ENCODE peak calls at places on chromosomes 16 and 17, in seven cellular contexts. D, X, Q, I, B, N and L are unnamed samples.

GRCh38 chr16:82300374-82300936 is 130.4 kb upstream of the MPHOSPH6 start:
- DNase-seq in D (no peak), X (no peak), Q (no peak), I (no peak), B (no peak), N (no peak), L (no peak)

GRCh38 chr17:47280072-47280811 is 26.6 kb downstream of the ITGB3 start:
- DNase-seq in D (no peak), X (no peak), Q (no peak), I (no peak), B (no peak), N (no peak), L (peak)

GRCh38 chr16:57091990-57092785 is at the start of gene CPNE2:
- DNase-seq in D (peak), X (peak), Q (peak), I (no peak), B (peak), N (peak), L (peak)

GRCh38 chr16:77584205-77584859 is 138.0 kb upstream of the NUDT7 start:
- DNase-seq in D (peak), X (peak), Q (peak), I (peak), B (peak), N (peak), L (peak)

GRCh38 chr16:77938913-77939312 is 83.4 kb upstream of the CLEC3A start:
- DNase-seq in D (no peak), X (no peak), Q (no peak), I (no peak), B (no peak), N (no peak), L (no peak)

GRCh38 chr16:23901178-23902131 is 65.7 kb downstream of the PRKCB start:
- DNase-seq in D (peak), X (no peak), Q (no peak), I (no peak), B (no peak), N (no peak), L (no peak)

GRCh38 chr17:44004761-44005526 is 522 bp downstream of the NAGS start:
- DNase-seq in D (peak), X (no peak), Q (peak), I (no peak), B (no peak), N (peak), L (no peak)

GRCh38 chr17:1720856-1721386 is 3.6 kb upstream of the WDR81 start:
- DNase-seq in D (peak), X (peak), Q (peak), I (no peak), B (peak), N (peak), L (peak)

GRCh38 chr17:6786618-6787017 is 10.6 kb downstream of the FBXO39 start:
- DNase-seq in D (no peak), X (no peak), Q (no peak), I (peak), B (peak), N (no peak), L (no peak)

GRCh38 chr16:79192904-79193303 is 407.6 kb downstream of the MAF start:
- DNase-seq in D (no peak), X (no peak), Q (no peak), I (no peak), B (no peak), N (no peak), L (no peak)

GRCh38 chr16:30663038-30663437 is 4.8 kb downstream of the FBRS start:
- DNase-seq in D (no peak), X (no peak), Q (no peak), I (no peak), B (no peak), N (no peak), L (no peak)

GRCh38 chr16:51150159-51150893 is 744 bp downstream of the SALL1 start:
- DNase-seq in D (peak), X (no peak), Q (no peak), I (no peak), B (no peak), N (no peak), L (no peak)

GRCh38 chr16:87926246-87927194 is 9.8 kb downstream of the CA5A start:
- DNase-seq in D (no peak), X (no peak), Q (no peak), I (no peak), B (no peak), N (no peak), L (no peak)

GRCh38 chr16:85029413-85029794 is 1.8 kb downstream of the KIAA0513 start:
- DNase-seq in D (peak), X (no peak), Q (peak), I (no peak), B (no peak), N (no peak), L (no peak)

GRCh38 chr17:49457564-49458535 is 37.2 kb upstream of the NGFR start:
- DNase-seq in D (no peak), X (no peak), Q (no peak), I (no peak), B (no peak), N (no peak), L (no peak)

GRCh38 chr17:48002920-48003685 is 32.2 kb downstream of the CDK5RAP3 start:
- DNase-seq in D (peak), X (no peak), Q (no peak), I (no peak), B (peak), N (no peak), L (no peak)

GRCh38 chr17:80827646-80828643 is 163.7 kb upstream of the CHMP6 start:
- DNase-seq in D (peak), X (no peak), Q (no peak), I (no peak), B (no peak), N (no peak), L (peak)

GRCh38 chr16:28872952-28873351 is 5.3 kb upstream of the ATP2A1 start:
- DNase-seq in D (peak), X (no peak), Q (no peak), I (no peak), B (no peak), N (no peak), L (no peak)

GRCh38 chr17:57595942-57596695 is 149.0 kb downstream of the CCDC182 start:
- DNase-seq in D (peak), X (no peak), Q (no peak), I (no peak), B (no peak), N (no peak), L (no peak)

GRCh38 chr16:2952679-2953078 is 11.4 kb upstream of the KREMEN2 start:
- DNase-seq in D (no peak), X (no peak), Q (no peak), I (no peak), B (no peak), N (no peak), L (no peak)

GRCh38 chr16:29943846-29944669 is 17.8 kb upstream of the TMEM219 start:
- DNase-seq in D (peak), X (no peak), Q (peak), I (peak), B (no peak), N (peak), L (peak)